ENCODE peak calls at places on chromosome 18, in six cellular contexts. One of them, this sample, is unnamed.

GRCh38 chr18:63869374-63869773 is 18.1 kb upstream of the SERPINB2 start:
- DNase-seq in heart right ventricle: no peak
- DNase-seq in endodermal cell: no peak
- DNase-seq in A549: no peak
- DNase-seq in CD8-positive, alpha-beta T cell: no peak
- DNase-seq in HL-60: peak; percentile 100
- DNase-seq in this sample: no peak

GRCh38 chr18:62825382-62825781 is 110.0 kb downstream of the PHLPP1 start:
- DNase-seq in endodermal cell: no peak
- DNase-seq in A549: no peak
- DNase-seq in CD8-positive, alpha-beta T cell: no peak
- DNase-seq in heart right ventricle: no peak
- DNase-seq in HL-60: no peak
- DNase-seq in this sample: no peak

GRCh38 chr18:39863916-39864315 is 2091.1 kb upstream of the PIK3C3 start:
- DNase-seq in A549: no peak
- DNase-seq in CD8-positive, alpha-beta T cell: no peak
- DNase-seq in endodermal cell: no peak
- DNase-seq in HL-60: no peak
- DNase-seq in heart right ventricle: no peak
- DNase-seq in this sample: no peak

GRCh38 chr18:22219568-22220355 is 50.4 kb downstream of the GATA6 start:
- DNase-seq in A549: no peak
- DNase-seq in endodermal cell: peak; percentile 79
- DNase-seq in CD8-positive, alpha-beta T cell: no peak
- DNase-seq in heart right ventricle: no peak
- DNase-seq in HL-60: no peak
- DNase-seq in this sample: no peak

GRCh38 chr18:34583895-34584294 is 126.2 kb upstream of the DTNA start:
- DNase-seq in A549: no peak
- DNase-seq in CD8-positive, alpha-beta T cell: no peak
- DNase-seq in HL-60: no peak
- DNase-seq in heart right ventricle: no peak
- DNase-seq in endodermal cell: no peak
- DNase-seq in this sample: no peak

GRCh38 chr18:71252351-71252862 is 963.6 kb downstream of the SOCS6 start:
- DNase-seq in HL-60: no peak
- DNase-seq in A549: no peak
- DNase-seq in endodermal cell: no peak
- DNase-seq in heart right ventricle: no peak
- DNase-seq in CD8-positive, alpha-beta T cell: no peak
- DNase-seq in this sample: no peak

GRCh38 chr18:48121752-48122151 is 191.3 kb upstream of the SMAD2 start:
- DNase-seq in CD8-positive, alpha-beta T cell: no peak
- DNase-seq in heart right ventricle: no peak
- DNase-seq in A549: no peak
- DNase-seq in HL-60: no peak
- DNase-seq in endodermal cell: peak; percentile 43
- DNase-seq in this sample: no peak

GRCh38 chr18:63319383-63320040 is at the start of gene BCL2:
- DNase-seq in HL-60: no peak
- DNase-seq in CD8-positive, alpha-beta T cell: peak; percentile 29
- DNase-seq in A549: peak; percentile 6
- DNase-seq in heart right ventricle: no peak
- DNase-seq in endodermal cell: peak; percentile 71
- DNase-seq in this sample: peak; percentile 69

GRCh38 chr18:54222922-54223567 is 1.4 kb downstream of the MBD2 start:
- DNase-seq in CD8-positive, alpha-beta T cell: peak; percentile 17
- DNase-seq in heart right ventricle: no peak
- DNase-seq in endodermal cell: no peak
- DNase-seq in HL-60: no peak
- DNase-seq in A549: no peak
- DNase-seq in this sample: no peak

GRCh38 chr18:48796491-48797205 is 154.1 kb downstream of the SMAD7 start:
- DNase-seq in CD8-positive, alpha-beta T cell: no peak
- DNase-seq in A549: no peak
- DNase-seq in heart right ventricle: no peak
- DNase-seq in HL-60: no peak
- DNase-seq in endodermal cell: peak; percentile 24
- DNase-seq in this sample: no peak

GRCh38 chr18:31489311-31489710 is 8.7 kb upstream of the DSG2 start:
- DNase-seq in heart right ventricle: no peak
- DNase-seq in endodermal cell: no peak
- DNase-seq in A549: no peak
- DNase-seq in HL-60: no peak
- DNase-seq in CD8-positive, alpha-beta T cell: no peak
- DNase-seq in this sample: no peak

GRCh38 chr18:48473816-48474215 is 64.6 kb upstream of the ZBTB7C start:
- DNase-seq in endodermal cell: no peak
- DNase-seq in HL-60: no peak
- DNase-seq in CD8-positive, alpha-beta T cell: no peak
- DNase-seq in A549: no peak
- DNase-seq in heart right ventricle: no peak
- DNase-seq in this sample: no peak

GRCh38 chr18:49174478-49174877 is 223.7 kb upstream of the SMAD7 start:
- DNase-seq in HL-60: no peak
- DNase-seq in heart right ventricle: no peak
- DNase-seq in CD8-positive, alpha-beta T cell: no peak
- DNase-seq in A549: no peak
- DNase-seq in endodermal cell: no peak
- DNase-seq in this sample: no peak

GRCh38 chr18:1270081-1270480 is 365.4 kb downstream of the ADCYAP1 start:
- DNase-seq in A549: no peak
- DNase-seq in heart right ventricle: no peak
- DNase-seq in HL-60: no peak
- DNase-seq in endodermal cell: no peak
- DNase-seq in CD8-positive, alpha-beta T cell: no peak
- DNase-seq in this sample: no peak

GRCh38 chr18:63147973-63148372 is 171.6 kb downstream of the BCL2 start:
- DNase-seq in CD8-positive, alpha-beta T cell: no peak
- DNase-seq in endodermal cell: no peak
- DNase-seq in A549: no peak
- DNase-seq in HL-60: no peak
- DNase-seq in heart right ventricle: no peak
- DNase-seq in this sample: no peak

GRCh38 chr18:38241736-38242135 is 676.1 kb upstream of the CELF4 start:
- DNase-seq in A549: no peak
- DNase-seq in endodermal cell: no peak
- DNase-seq in HL-60: no peak
- DNase-seq in heart right ventricle: no peak
- DNase-seq in CD8-positive, alpha-beta T cell: no peak
- DNase-seq in this sample: no peak

GRCh38 chr18:12336251-12336650 is 28.2 kb downstream of the TUBB6 start:
- DNase-seq in HL-60: no peak
- DNase-seq in endodermal cell: peak; percentile 84
- DNase-seq in A549: no peak
- DNase-seq in CD8-positive, alpha-beta T cell: no peak
- DNase-seq in heart right ventricle: no peak
- DNase-seq in this sample: peak; percentile 13

GRCh38 chr18:9719421-9719981 is 11.4 kb downstream of the RAB31 start:
- DNase-seq in HL-60: no peak
- DNase-seq in endodermal cell: no peak
- DNase-seq in CD8-positive, alpha-beta T cell: no peak
- DNase-seq in heart right ventricle: no peak
- DNase-seq in A549: peak; percentile 67
- DNase-seq in this sample: no peak

GRCh38 chr18:9737814-9738160 is 29.7 kb downstream of the RAB31 start:
- DNase-seq in A549: no peak
- DNase-seq in endodermal cell: no peak
- DNase-seq in heart right ventricle: no peak
- DNase-seq in CD8-positive, alpha-beta T cell: no peak
- DNase-seq in HL-60: no peak
- DNase-seq in this sample: peak; percentile 72

GRCh38 chr18:75160315-75160714 is 48.6 kb downstream of the PTGR3 start:
- DNase-seq in endodermal cell: peak; percentile 68
- DNase-seq in A549: no peak
- DNase-seq in HL-60: no peak
- DNase-seq in CD8-positive, alpha-beta T cell: no peak
- DNase-seq in heart right ventricle: no peak
- DNase-seq in this sample: no peak

DNA sequence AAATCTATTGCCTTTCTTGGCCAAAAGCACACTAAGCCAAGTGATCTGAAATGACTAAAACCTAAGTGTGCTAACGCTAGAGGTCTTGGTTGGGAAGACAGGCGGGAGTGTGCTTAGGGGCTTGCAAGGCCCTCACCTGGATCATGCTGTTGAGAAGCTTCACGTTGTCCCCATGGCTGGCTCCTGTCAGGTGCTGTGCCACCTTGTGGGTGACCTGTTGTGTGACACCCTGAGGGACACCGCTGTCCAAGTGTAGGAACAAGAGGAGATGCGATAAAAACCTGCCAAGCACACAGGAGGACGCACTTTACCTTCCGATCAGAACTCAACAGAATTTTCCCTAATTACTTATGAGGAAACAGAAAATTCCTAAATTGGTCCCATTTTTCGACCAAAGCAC is 50.8 kb downstream of the EPG5 start:
- DNase-seq in A549: no peak
- DNase-seq in CD8-positive, alpha-beta T cell: no peak
- DNase-seq in heart right ventricle: no peak
- DNase-seq in HL-60: no peak
- DNase-seq in endodermal cell: peak; percentile 70
- DNase-seq in this sample: no peak
- TF ChIP-seq CTCF in A549: no peak
- TF ChIP-seq CTCF in CD8-positive, alpha-beta T cell: no peak
- TF ChIP-seq CTCF in heart right ventricle: no peak
- TF ChIP-seq CTCF in HL-60: no peak
- TF ChIP-seq CTCF in endodermal cell: peak; percentile 63
- TF ChIP-seq CTCF in this sample: no peak

DNA sequence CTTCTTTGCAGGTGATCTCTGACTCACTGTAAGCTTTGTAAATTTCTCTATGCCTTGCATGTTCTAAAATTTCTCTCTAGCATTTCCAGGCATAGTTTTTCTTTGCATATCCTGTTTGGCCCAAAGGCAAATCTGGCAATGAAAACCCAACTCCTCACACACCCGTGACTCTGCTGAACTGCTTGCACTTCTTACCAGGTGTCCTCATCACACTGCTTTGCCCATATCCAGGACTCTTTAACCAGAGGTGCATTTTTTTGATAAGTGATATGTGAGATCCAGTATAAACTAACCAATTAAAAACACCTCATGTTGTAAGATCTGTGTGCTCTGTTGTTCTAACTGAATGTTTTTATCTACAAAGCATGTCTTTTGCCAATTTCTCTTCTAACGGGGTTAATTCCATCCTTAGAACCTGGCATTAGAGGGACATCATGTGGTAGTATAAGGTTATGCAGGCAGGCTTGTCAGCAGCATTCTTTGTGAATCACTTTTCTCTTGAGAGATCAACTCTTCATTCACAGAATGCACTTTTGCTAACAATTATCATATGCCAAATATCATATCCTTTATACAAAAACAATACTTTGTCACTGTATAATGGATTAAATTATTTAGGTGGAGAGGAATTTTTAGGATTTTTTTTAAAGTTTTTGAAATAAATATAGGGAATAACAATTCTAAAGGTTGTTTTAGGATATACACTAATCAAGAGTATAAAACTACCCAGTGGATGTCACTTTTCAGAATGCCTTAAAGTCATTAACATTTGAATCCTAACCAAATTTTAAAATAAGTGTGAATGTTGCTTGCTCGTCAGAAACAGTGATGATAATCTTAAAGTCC is 20.8 kb upstream of the TMX3 start:
- DNase-seq in heart right ventricle: no peak
- DNase-seq in endodermal cell: no peak
- DNase-seq in A549: peak; percentile 11
- DNase-seq in HL-60: no peak
- DNase-seq in CD8-positive, alpha-beta T cell: no peak
- DNase-seq in this sample: no peak
- TF ChIP-seq CTCF in heart right ventricle: peak; percentile 64
- TF ChIP-seq CTCF in endodermal cell: peak; percentile 86
- TF ChIP-seq CTCF in A549: peak; percentile 45
- TF ChIP-seq CTCF in HL-60: peak; percentile 96
- TF ChIP-seq CTCF in CD8-positive, alpha-beta T cell: peak; percentile 62
- TF ChIP-seq CTCF in this sample: peak; percentile 82

DNA sequence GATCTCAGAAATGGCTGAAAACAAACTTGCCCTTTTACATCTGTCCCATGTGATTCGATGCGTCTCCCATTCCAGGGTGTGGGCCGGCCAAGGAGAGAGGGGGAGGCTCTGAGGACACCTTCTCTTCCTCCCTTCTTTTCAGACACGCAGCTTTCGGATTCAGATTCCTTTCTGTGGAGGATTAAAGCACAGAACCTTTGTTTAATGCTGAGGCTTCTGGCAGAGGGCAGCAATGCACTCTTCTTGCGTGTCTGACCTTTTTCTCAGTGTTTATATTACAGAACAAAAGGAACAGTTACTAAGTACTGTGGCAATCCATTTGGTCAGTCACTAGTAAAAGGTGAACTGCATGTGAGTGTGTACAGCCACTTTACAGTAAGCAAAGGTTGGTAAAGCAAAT is 268.9 kb upstream of the CCDC68 start:
- DNase-seq in endodermal cell: no peak
- DNase-seq in A549: no peak
- DNase-seq in CD8-positive, alpha-beta T cell: no peak
- DNase-seq in HL-60: no peak
- DNase-seq in heart right ventricle: no peak
- DNase-seq in this sample: no peak
- TF ChIP-seq CTCF in endodermal cell: no peak
- TF ChIP-seq CTCF in A549: no peak
- TF ChIP-seq CTCF in CD8-positive, alpha-beta T cell: no peak
- TF ChIP-seq CTCF in HL-60: no peak
- TF ChIP-seq CTCF in heart right ventricle: no peak
- TF ChIP-seq CTCF in this sample: no peak

GRCh38 chr18:50581517-50581916 is 21.6 kb downstream of the MAPK4 start:
- DNase-seq in CD8-positive, alpha-beta T cell: no peak
- DNase-seq in HL-60: no peak
- DNase-seq in endodermal cell: no peak
- DNase-seq in A549: no peak
- DNase-seq in heart right ventricle: no peak
- DNase-seq in this sample: no peak

GRCh38 chr18:50590625-50591024 is 30.7 kb downstream of the MAPK4 start:
- DNase-seq in A549: no peak
- DNase-seq in HL-60: no peak
- DNase-seq in heart right ventricle: no peak
- DNase-seq in endodermal cell: no peak
- DNase-seq in CD8-positive, alpha-beta T cell: no peak
- DNase-seq in this sample: no peak

GRCh38 chr18:50582500-50582899 is 22.6 kb downstream of the MAPK4 start:
- DNase-seq in A549: no peak
- DNase-seq in endodermal cell: no peak
- DNase-seq in CD8-positive, alpha-beta T cell: no peak
- DNase-seq in HL-60: no peak
- DNase-seq in heart right ventricle: peak; percentile 52
- DNase-seq in this sample: no peak

DNA sequence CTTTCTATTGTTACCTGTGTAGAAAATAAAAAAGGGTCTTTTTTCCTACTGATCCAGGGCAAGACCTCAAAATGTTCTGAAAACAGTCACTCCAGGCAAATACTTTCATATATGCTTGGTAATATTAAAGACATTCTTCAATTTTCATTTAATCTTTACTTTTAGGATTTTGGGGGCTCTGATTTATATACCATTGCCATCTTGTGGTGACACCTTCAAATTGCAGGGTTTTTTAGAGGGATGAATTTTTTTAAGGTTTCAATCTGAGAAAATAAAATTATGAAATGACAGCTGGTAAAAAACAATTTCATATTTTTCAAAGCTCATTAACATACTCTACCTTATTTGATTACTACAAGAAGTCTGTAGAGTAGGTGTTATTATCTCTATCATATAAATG is 26.8 kb downstream of the MAPK4 start:
- DNase-seq in endodermal cell: no peak
- DNase-seq in CD8-positive, alpha-beta T cell: no peak
- DNase-seq in HL-60: no peak
- DNase-seq in heart right ventricle: no peak
- DNase-seq in A549: no peak
- DNase-seq in this sample: no peak
- TF ChIP-seq CTCF in endodermal cell: peak; percentile 79
- TF ChIP-seq CTCF in CD8-positive, alpha-beta T cell: no peak
- TF ChIP-seq CTCF in HL-60: peak; percentile 9
- TF ChIP-seq CTCF in heart right ventricle: no peak
- TF ChIP-seq CTCF in A549: no peak
- TF ChIP-seq CTCF in this sample: peak; percentile 69

GRCh38 chr18:78073275-78073674 is 823.6 kb downstream of the GALR1 start:
- DNase-seq in endodermal cell: no peak
- DNase-seq in A549: no peak
- DNase-seq in HL-60: no peak
- DNase-seq in CD8-positive, alpha-beta T cell: no peak
- DNase-seq in heart right ventricle: no peak
- DNase-seq in this sample: no peak
- TF ChIP-seq CTCF in endodermal cell: peak; percentile 43
- TF ChIP-seq CTCF in A549: no peak
- TF ChIP-seq CTCF in HL-60: no peak
- TF ChIP-seq CTCF in CD8-positive, alpha-beta T cell: no peak
- TF ChIP-seq CTCF in heart right ventricle: no peak
- TF ChIP-seq CTCF in this sample: peak; percentile 64

This sample was measured in type B pancreatic cell.